ENCODE peak calls at places on chromosomes 12 and 14, in six cellular contexts. P, W, N, D, X and I are unnamed samples.

GRCh38 chr12:79934309-79935020 is 432 bp downstream of the PPP1R12A start:
- DNase-seq in P (peak), W (peak), N (no peak), D (peak), X (peak), I (peak)

GRCh38 chr12:164207-164606 is 49.8 kb downstream of the SLC6A12 start:
- DNase-seq in P (no peak), W (no peak), N (no peak), D (no peak), X (no peak), I (no peak)

GRCh38 chr12:11885261-11886038 is 185.3 kb upstream of the BCL2L14 start:
- DNase-seq in P (no peak), W (no peak), N (no peak), D (no peak), X (no peak), I (no peak)

GRCh38 chr12:93098077-93098476 is 169.0 kb upstream of the EEA1 start:
- DNase-seq in P (no peak), W (peak), N (no peak), D (peak), X (peak), I (peak)

GRCh38 chr14:68473794-68474193 is 319.1 kb downstream of the ZFP36L1 start:
- DNase-seq in P (no peak), W (no peak), N (no peak), D (no peak), X (no peak), I (no peak)

GRCh38 chr12:80681287-80681686 is 26.1 kb upstream of the MYF6 start:
- DNase-seq in P (no peak), W (no peak), N (no peak), D (no peak), X (no peak), I (no peak)

GRCh38 chr14:55130194-55130550 is 1.1 kb downstream of the LGALS3 start:
- DNase-seq in P (no peak), W (no peak), N (no peak), D (peak), X (no peak), I (peak)

GRCh38 chr12:5691943-5692342 is 253.1 kb downstream of the ANO2 start:
- DNase-seq in P (no peak), W (no peak), N (no peak), D (no peak), X (no peak), I (no peak)

GRCh38 chr12:95182868-95183415 is 34.3 kb downstream of the FGD6 start:
- DNase-seq in P (no peak), W (no peak), N (no peak), D (no peak), X (no peak), I (no peak)

GRCh38 chr14:65104791-65105190 is 2.5 kb upstream of the MAX start:
- DNase-seq in P (no peak), W (no peak), N (no peak), D (no peak), X (no peak), I (no peak)

GRCh38 chr12:50621435-50622304 is 116.9 kb downstream of the DIP2B start:
- DNase-seq in P (no peak), W (no peak), N (no peak), D (peak), X (no peak), I (no peak)

GRCh38 chr12:53096089-53096741 is 1.3 kb upstream of the IGFBP6 start:
- DNase-seq in P (no peak), W (no peak), N (no peak), D (peak), X (peak), I (peak)

GRCh38 chr12:48927261-48927660 is 2.0 kb upstream of the FKBP11 start:
- DNase-seq in P (no peak), W (no peak), N (no peak), D (no peak), X (no peak), I (no peak)

GRCh38 chr12:75951399-75952228 is 80.0 kb downstream of the PHLDA1 start:
- DNase-seq in P (no peak), W (no peak), N (no peak), D (no peak), X (no peak), I (no peak)

GRCh38 chr12:27347779-27348178 is 15.1 kb downstream of the BMAL2 start:
- DNase-seq in P (no peak), W (no peak), N (no peak), D (no peak), X (no peak), I (no peak)

GRCh38 chr14:59358105-59358504 is 107.1 kb downstream of the GPR135 start:
- DNase-seq in P (no peak), W (no peak), N (no peak), D (peak), X (no peak), I (no peak)

GRCh38 chr12:46950116-46950515 is 124.3 kb upstream of the SLC38A4 start:
- DNase-seq in P (no peak), W (no peak), N (no peak), D (no peak), X (no peak), I (no peak)

GRCh38 chr12:93788853-93789252 is 111.7 kb downstream of the CRADD start:
- DNase-seq in P (no peak), W (no peak), N (no peak), D (no peak), X (no peak), I (no peak)

GRCh38 chr12:27965411-27965810 is 7.1 kb downstream of the PTHLH start:
- DNase-seq in P (no peak), W (no peak), N (no peak), D (no peak), X (no peak), I (no peak)

GRCh38 chr12:116515674-116516073 is 43.5 kb upstream of the MAP1LC3B2 start:
- DNase-seq in P (no peak), W (no peak), N (no peak), D (no peak), X (no peak), I (no peak)

GRCh38 chr12:25958254-25959068 is at the start of gene RASSF8:
- DNase-seq in P (peak), W (peak), N (peak), D (peak), X (peak), I (peak)

GRCh38 chr12:132353811-132354210 is 24.4 kb upstream of the GALNT9 start:
- DNase-seq in P (no peak), W (no peak), N (no peak), D (no peak), X (no peak), I (no peak)

GRCh38 chr12:124622326-124622725 is 54.9 kb upstream of the NCOR2 start:
- DNase-seq in P (no peak), W (no peak), N (no peak), D (no peak), X (no peak), I (no peak)

GRCh38 chr12:42382013-42382696 is 56.2 kb downstream of the PPHLN1 start:
- DNase-seq in P (no peak), W (no peak), N (no peak), D (peak), X (no peak), I (no peak)

GRCh38 chr12:116159175-116159574 is 118.3 kb downstream of the MED13L start:
- DNase-seq in P (no peak), W (no peak), N (no peak), D (no peak), X (no peak), I (no peak)

GRCh38 chr12:62732861-62733427 is 202.0 kb downstream of the PPM1H start:
- DNase-seq in P (no peak), W (no peak), N (no peak), D (no peak), X (no peak), I (no peak)

GRCh38 chr12:51752490-51752889 is 96.0 kb downstream of the FIGNL2 start:
- DNase-seq in P (peak), W (no peak), N (no peak), D (no peak), X (peak), I (peak)